ENCODE peak calls at places on chromosomes 4 and X, in ten cellular contexts. One of them, this sample, is unnamed.

GRCh38 chr4:189897667-189898066 is 43.0 kb upstream of the FRG1 start:
- DNase-seq in choroid plexus epithelial cell: no peak
- DNase-seq in ascending aorta: no peak
- DNase-seq in epithelial cell of esophagus: no peak
- DNase-seq in fibroblast of pulmonary artery: no peak
- DNase-seq in PC-3: no peak
- DNase-seq in HL-60: no peak
- DNase-seq in thoracic aorta: no peak
- DNase-seq in upper lobe of left lung: no peak
- DNase-seq in A549: no peak
- DNase-seq in this sample: no peak

GRCh38 chr4:104901438-104901837 is 245.2 kb upstream of the TET2 start:
- DNase-seq in choroid plexus epithelial cell: peak
- DNase-seq in ascending aorta: no peak
- DNase-seq in epithelial cell of esophagus: no peak
- DNase-seq in fibroblast of pulmonary artery: peak
- DNase-seq in PC-3: no peak
- DNase-seq in HL-60: peak
- DNase-seq in thoracic aorta: no peak
- DNase-seq in upper lobe of left lung: no peak
- DNase-seq in A549: no peak
- DNase-seq in this sample: no peak

GRCh38 chrX:155923200-155923599 is 42.1 kb downstream of the VAMP7 start:
- DNase-seq in choroid plexus epithelial cell: no peak
- DNase-seq in ascending aorta: no peak
- DNase-seq in epithelial cell of esophagus: no peak
- DNase-seq in fibroblast of pulmonary artery: no peak
- DNase-seq in PC-3: no peak
- DNase-seq in HL-60: no peak
- DNase-seq in thoracic aorta: no peak
- DNase-seq in upper lobe of left lung: no peak
- DNase-seq in A549: no peak
- DNase-seq in this sample: no peak

GRCh38 chr4:107035711-107036601 is at the start of gene DKK2:
- DNase-seq in choroid plexus epithelial cell: peak
- DNase-seq in ascending aorta: peak
- DNase-seq in epithelial cell of esophagus: peak
- DNase-seq in fibroblast of pulmonary artery: no peak
- DNase-seq in PC-3: no peak
- DNase-seq in HL-60: peak
- DNase-seq in thoracic aorta: no peak
- DNase-seq in upper lobe of left lung: no peak
- DNase-seq in A549: no peak
- DNase-seq in this sample: peak

GRCh38 chr4:11232004-11232403 is 196.7 kb downstream of the HS3ST1 start:
- DNase-seq in choroid plexus epithelial cell: no peak
- DNase-seq in ascending aorta: no peak
- DNase-seq in epithelial cell of esophagus: no peak
- DNase-seq in fibroblast of pulmonary artery: peak
- DNase-seq in PC-3: peak
- DNase-seq in HL-60: no peak
- DNase-seq in thoracic aorta: no peak
- DNase-seq in upper lobe of left lung: no peak
- DNase-seq in A549: no peak
- DNase-seq in this sample: no peak

GRCh38 chr4:137614491-137614890 is 82.2 kb upstream of the PCDH18 start:
- DNase-seq in choroid plexus epithelial cell: no peak
- DNase-seq in ascending aorta: no peak
- DNase-seq in epithelial cell of esophagus: no peak
- DNase-seq in fibroblast of pulmonary artery: no peak
- DNase-seq in PC-3: peak
- DNase-seq in HL-60: no peak
- DNase-seq in thoracic aorta: no peak
- DNase-seq in upper lobe of left lung: no peak
- DNase-seq in A549: no peak
- DNase-seq in this sample: no peak

GRCh38 chr4:38470708-38471262 is 193.2 kb upstream of the KLF3 start:
- DNase-seq in choroid plexus epithelial cell: no peak
- DNase-seq in ascending aorta: no peak
- DNase-seq in epithelial cell of esophagus: no peak
- DNase-seq in fibroblast of pulmonary artery: no peak
- DNase-seq in PC-3: peak
- DNase-seq in HL-60: no peak
- DNase-seq in thoracic aorta: no peak
- DNase-seq in upper lobe of left lung: no peak
- DNase-seq in A549: no peak
- DNase-seq in this sample: no peak

GRCh38 chr4:150986085-150986484 is 29.0 kb downstream of the LRBA start:
- DNase-seq in choroid plexus epithelial cell: no peak
- DNase-seq in ascending aorta: no peak
- DNase-seq in epithelial cell of esophagus: no peak
- DNase-seq in fibroblast of pulmonary artery: no peak
- DNase-seq in PC-3: no peak
- DNase-seq in HL-60: no peak
- DNase-seq in thoracic aorta: no peak
- DNase-seq in upper lobe of left lung: no peak
- DNase-seq in A549: no peak
- DNase-seq in this sample: no peak

DNA sequence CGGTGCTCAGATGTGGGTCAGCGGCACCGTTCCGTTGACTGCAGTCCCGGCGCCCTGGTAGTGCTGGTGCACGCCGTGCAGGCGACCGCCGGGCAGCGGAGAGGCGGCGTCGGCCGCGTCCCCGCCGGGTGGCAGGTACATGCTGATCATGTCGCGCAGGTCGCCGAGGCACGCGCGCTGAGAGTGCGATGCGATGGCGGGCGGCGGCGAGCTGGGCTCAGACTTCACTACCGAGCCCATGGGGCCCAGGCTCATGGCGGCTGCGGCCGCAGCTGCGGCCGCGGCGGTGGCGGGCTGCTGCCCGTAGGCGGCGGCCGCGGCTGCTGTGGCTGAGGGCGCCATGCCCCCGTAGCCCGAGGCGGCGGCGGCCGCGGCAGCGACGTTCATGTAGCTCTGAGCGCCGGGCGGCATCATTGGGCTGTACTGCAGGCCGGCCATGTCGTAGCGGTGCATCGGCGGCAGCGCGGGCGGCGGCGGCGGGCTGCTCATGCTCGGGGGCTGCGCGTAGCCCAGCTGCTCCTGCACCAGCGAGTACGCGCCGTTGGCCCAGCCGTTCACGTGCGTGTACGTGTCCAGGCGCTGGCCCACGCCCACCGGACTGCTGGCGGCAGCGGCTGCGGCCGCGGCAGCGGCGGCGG is 1.0 kb downstream of the SOX3 start:
- DNase-seq in choroid plexus epithelial cell: no peak
- DNase-seq in ascending aorta: no peak
- DNase-seq in epithelial cell of esophagus: no peak
- DNase-seq in fibroblast of pulmonary artery: peak
- DNase-seq in PC-3: no peak
- DNase-seq in HL-60: no peak
- DNase-seq in thoracic aorta: no peak
- DNase-seq in upper lobe of left lung: no peak
- DNase-seq in A549: no peak
- DNase-seq in this sample: no peak
- H3K4me3 ChIP-seq in choroid plexus epithelial cell: no peak
- H3K4me3 ChIP-seq in ascending aorta: peak
- H3K4me3 ChIP-seq in epithelial cell of esophagus: no peak
- H3K4me3 ChIP-seq in fibroblast of pulmonary artery: no peak
- H3K4me3 ChIP-seq in PC-3: no peak
- H3K4me3 ChIP-seq in HL-60: no peak
- H3K4me3 ChIP-seq in thoracic aorta: peak
- H3K4me3 ChIP-seq in upper lobe of left lung: peak
- H3K4me3 ChIP-seq in A549: peak
- H3K4me3 ChIP-seq in this sample: no peak

GRCh38 chr4:16869594-16870245 is 28.7 kb downstream of the LDB2 start:
- DNase-seq in choroid plexus epithelial cell: no peak
- DNase-seq in ascending aorta: no peak
- DNase-seq in epithelial cell of esophagus: no peak
- DNase-seq in fibroblast of pulmonary artery: no peak
- DNase-seq in PC-3: no peak
- DNase-seq in HL-60: no peak
- DNase-seq in thoracic aorta: no peak
- DNase-seq in upper lobe of left lung: no peak
- DNase-seq in A549: no peak
- DNase-seq in this sample: no peak

GRCh38 chr4:16865897-16866283 is 32.6 kb downstream of the LDB2 start:
- DNase-seq in choroid plexus epithelial cell: no peak
- DNase-seq in ascending aorta: no peak
- DNase-seq in epithelial cell of esophagus: no peak
- DNase-seq in fibroblast of pulmonary artery: no peak
- DNase-seq in PC-3: no peak
- DNase-seq in HL-60: no peak
- DNase-seq in thoracic aorta: no peak
- DNase-seq in upper lobe of left lung: no peak
- DNase-seq in A549: no peak
- DNase-seq in this sample: no peak

GRCh38 chr4:16867827-16868226 is 30.6 kb downstream of the LDB2 start:
- DNase-seq in choroid plexus epithelial cell: no peak
- DNase-seq in ascending aorta: no peak
- DNase-seq in epithelial cell of esophagus: no peak
- DNase-seq in fibroblast of pulmonary artery: no peak
- DNase-seq in PC-3: no peak
- DNase-seq in HL-60: no peak
- DNase-seq in thoracic aorta: no peak
- DNase-seq in upper lobe of left lung: no peak
- DNase-seq in A549: no peak
- DNase-seq in this sample: no peak

GRCh38 chr4:16866974-16867373 is 31.5 kb downstream of the LDB2 start:
- DNase-seq in choroid plexus epithelial cell: no peak
- DNase-seq in ascending aorta: no peak
- DNase-seq in epithelial cell of esophagus: no peak
- DNase-seq in fibroblast of pulmonary artery: no peak
- DNase-seq in PC-3: no peak
- DNase-seq in HL-60: no peak
- DNase-seq in thoracic aorta: no peak
- DNase-seq in upper lobe of left lung: no peak
- DNase-seq in A549: no peak
- DNase-seq in this sample: no peak

DNA sequence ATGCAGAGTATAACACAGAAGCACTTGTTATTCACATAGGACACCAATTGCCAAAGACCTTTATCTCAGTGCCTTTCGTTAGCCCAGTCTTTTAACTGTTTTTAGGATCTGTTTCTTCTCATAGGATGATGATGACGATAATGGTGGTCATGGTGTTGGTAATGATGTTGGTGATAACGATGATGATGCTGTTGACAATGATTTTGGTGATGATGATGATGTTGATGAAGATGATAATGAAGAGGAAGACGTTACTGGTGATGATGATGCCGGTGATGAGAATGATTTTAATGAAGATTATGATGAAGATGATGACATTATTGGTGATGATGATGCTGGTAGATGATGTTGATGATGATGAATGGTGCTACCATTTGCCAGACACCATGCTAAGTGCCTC is 29.8 kb downstream of the LDB2 start:
- DNase-seq in choroid plexus epithelial cell: no peak
- DNase-seq in ascending aorta: no peak
- DNase-seq in epithelial cell of esophagus: no peak
- DNase-seq in fibroblast of pulmonary artery: no peak
- DNase-seq in PC-3: no peak
- DNase-seq in HL-60: no peak
- DNase-seq in thoracic aorta: no peak
- DNase-seq in upper lobe of left lung: no peak
- DNase-seq in A549: no peak
- DNase-seq in this sample: no peak
- TF ChIP-seq CTCF in choroid plexus epithelial cell: no peak
- TF ChIP-seq CTCF in ascending aorta: no peak
- TF ChIP-seq CTCF in epithelial cell of esophagus: no peak
- TF ChIP-seq CTCF in fibroblast of pulmonary artery: no peak
- TF ChIP-seq CTCF in PC-3: no peak
- TF ChIP-seq CTCF in HL-60: no peak
- TF ChIP-seq CTCF in thoracic aorta: no peak
- TF ChIP-seq CTCF in upper lobe of left lung: no peak
- TF ChIP-seq CTCF in A549: no peak
- TF ChIP-seq CTCF in this sample: no peak

GRCh38 chr4:52748432-52748831 is 2.8 kb downstream of the ERVMER34-1 start:
- DNase-seq in choroid plexus epithelial cell: no peak
- DNase-seq in ascending aorta: no peak
- DNase-seq in epithelial cell of esophagus: no peak
- DNase-seq in fibroblast of pulmonary artery: no peak
- DNase-seq in PC-3: no peak
- DNase-seq in HL-60: no peak
- DNase-seq in thoracic aorta: no peak
- DNase-seq in upper lobe of left lung: no peak
- DNase-seq in A549: no peak
- DNase-seq in this sample: no peak

GRCh38 chr4:52752921-52753320 is 1.7 kb upstream of the ERVMER34-1 start:
- DNase-seq in choroid plexus epithelial cell: no peak
- DNase-seq in ascending aorta: no peak
- DNase-seq in epithelial cell of esophagus: no peak
- DNase-seq in fibroblast of pulmonary artery: no peak
- DNase-seq in PC-3: no peak
- DNase-seq in HL-60: no peak
- DNase-seq in thoracic aorta: no peak
- DNase-seq in upper lobe of left lung: no peak
- DNase-seq in A549: no peak
- DNase-seq in this sample: no peak

GRCh38 chr4:52750213-52750612 is 1.0 kb downstream of the ERVMER34-1 start:
- DNase-seq in choroid plexus epithelial cell: no peak
- DNase-seq in ascending aorta: no peak
- DNase-seq in epithelial cell of esophagus: no peak
- DNase-seq in fibroblast of pulmonary artery: no peak
- DNase-seq in PC-3: no peak
- DNase-seq in HL-60: no peak
- DNase-seq in thoracic aorta: no peak
- DNase-seq in upper lobe of left lung: no peak
- DNase-seq in A549: no peak
- DNase-seq in this sample: no peak

GRCh38 chr4:52750819-52751348 is 341 bp downstream of the ERVMER34-1 start:
- DNase-seq in choroid plexus epithelial cell: no peak
- DNase-seq in ascending aorta: no peak
- DNase-seq in epithelial cell of esophagus: peak
- DNase-seq in fibroblast of pulmonary artery: peak
- DNase-seq in PC-3: peak
- DNase-seq in HL-60: no peak
- DNase-seq in thoracic aorta: no peak
- DNase-seq in upper lobe of left lung: no peak
- DNase-seq in A549: peak
- DNase-seq in this sample: peak

DNA sequence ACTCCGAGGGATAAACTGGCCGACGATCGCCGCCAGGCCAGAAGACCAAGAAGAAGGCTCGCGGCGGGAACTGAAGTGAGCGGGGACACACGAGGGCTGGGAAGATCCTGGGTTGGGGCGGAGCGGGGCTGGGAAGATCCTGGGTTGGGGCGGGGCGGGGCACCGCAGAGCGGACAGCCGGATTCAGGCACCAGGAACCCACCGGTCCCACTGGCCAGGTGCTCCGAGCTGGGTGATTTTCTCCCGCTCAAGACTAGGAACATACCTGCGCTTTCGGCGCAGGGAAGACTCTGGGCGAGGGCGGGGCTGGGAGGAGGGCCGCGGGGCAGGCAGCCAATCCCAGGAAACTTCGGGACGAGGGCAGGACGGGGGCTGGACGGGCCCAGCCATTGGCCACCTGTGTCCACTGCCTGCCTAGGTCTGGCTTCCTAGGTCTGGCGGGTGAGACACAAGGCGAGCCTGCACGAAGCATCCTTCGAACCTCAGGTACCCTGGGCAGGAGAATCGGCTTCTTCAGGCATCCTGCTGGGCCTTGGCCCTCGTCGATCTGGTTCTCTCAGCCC is at the start of gene ERVMER34-1:
- DNase-seq in choroid plexus epithelial cell: peak
- DNase-seq in ascending aorta: no peak
- DNase-seq in epithelial cell of esophagus: peak
- DNase-seq in fibroblast of pulmonary artery: peak
- DNase-seq in PC-3: peak
- DNase-seq in HL-60: no peak
- DNase-seq in thoracic aorta: no peak
- DNase-seq in upper lobe of left lung: peak
- DNase-seq in A549: peak
- DNase-seq in this sample: peak
- H3K4me3 ChIP-seq in choroid plexus epithelial cell: peak
- H3K4me3 ChIP-seq in ascending aorta: peak
- H3K4me3 ChIP-seq in epithelial cell of esophagus: peak
- H3K4me3 ChIP-seq in fibroblast of pulmonary artery: peak
- H3K4me3 ChIP-seq in PC-3: peak
- H3K4me3 ChIP-seq in HL-60: no peak
- H3K4me3 ChIP-seq in thoracic aorta: peak
- H3K4me3 ChIP-seq in upper lobe of left lung: peak
- H3K4me3 ChIP-seq in A549: peak
- H3K4me3 ChIP-seq in this sample: peak

DNA sequence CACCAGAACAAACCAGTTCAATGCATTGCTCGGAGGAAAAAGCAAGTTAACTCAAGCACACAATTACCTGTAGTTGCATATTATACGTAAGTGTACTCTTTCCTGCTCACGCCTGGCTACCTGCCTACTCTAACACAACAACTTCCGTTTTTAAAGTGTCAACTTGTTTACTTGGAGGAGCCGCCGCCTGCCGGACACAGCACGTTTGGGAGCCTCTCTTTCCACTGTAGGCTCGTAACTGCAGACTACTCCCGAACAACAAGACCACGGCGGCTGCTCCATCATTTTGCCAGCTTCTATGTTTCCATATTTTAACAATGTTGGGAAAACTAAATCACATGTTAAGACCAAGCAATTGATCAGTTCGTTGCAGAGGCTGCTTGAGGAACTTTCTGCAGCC is 882 bp downstream of the MTNR1A start:
- DNase-seq in choroid plexus epithelial cell: peak
- DNase-seq in ascending aorta: no peak
- DNase-seq in epithelial cell of esophagus: peak
- DNase-seq in fibroblast of pulmonary artery: peak
- DNase-seq in PC-3: peak
- DNase-seq in HL-60: no peak
- DNase-seq in thoracic aorta: no peak
- DNase-seq in upper lobe of left lung: no peak
- DNase-seq in A549: peak
- DNase-seq in this sample: peak
- TF ChIP-seq CTCF in choroid plexus epithelial cell: peak
- TF ChIP-seq CTCF in ascending aorta: no peak
- TF ChIP-seq CTCF in epithelial cell of esophagus: peak
- TF ChIP-seq CTCF in fibroblast of pulmonary artery: peak
- TF ChIP-seq CTCF in PC-3: peak
- TF ChIP-seq CTCF in HL-60: no peak
- TF ChIP-seq CTCF in thoracic aorta: no peak
- TF ChIP-seq CTCF in upper lobe of left lung: no peak
- TF ChIP-seq CTCF in A549: peak
- TF ChIP-seq CTCF in this sample: no peak

This sample was measured in foreskin fibroblast.